ENCODE peak calls at places on chromosomes 3 and 15, in nine cellular contexts. J is astrocyte of the cerebellum, F is nephron progenitor cell, R is DND-41, W is AG04449, T is right lobe of liver, L is astrocyte, U is HCT116, O is GM13976. C is an unnamed sample.
A peak's percentile ranks its signal among the peaks of the same experiment; 100 is the strongest.

GRCh38 chr3:141348848-141349247 is 19.5 kb upstream of the ZBTB38 start:
- DNase-seq in W (no peak), L (no peak), U (no peak), F (no peak), O (no peak), T (no peak), J (no peak), R (no peak), C (no peak)

GRCh38 chr15:52558196-52558595 is 10.6 kb downstream of the ARPP19 start:
- DNase-seq in W (no peak), R (no peak), U (no peak), T (no peak), F (no peak), L (peak; percentile 80), O (no peak), J (peak; percentile 18), C (no peak)

GRCh38 chr3:40827942-40828688 is 303.4 kb downstream of the ZNF621 start:
- DNase-seq in T (no peak), O (no peak), W (no peak), L (no peak), F (no peak), U (no peak), J (no peak), R (no peak), C (no peak)

GRCh38 chr3:39137435-39137936 is 15.9 kb downstream of the CSRNP1 start:
- DNase-seq in J (no peak), R (no peak), T (no peak), U (no peak), L (no peak), F (no peak), O (no peak), W (no peak), C (no peak)

GRCh38 chr3:45659661-45660566 is 29.3 kb upstream of the SACM1L start:
- DNase-seq in F (peak; percentile 75), J (no peak), T (peak; percentile 76), R (peak; percentile 47), O (peak; percentile 53), W (peak; percentile 74), L (peak; percentile 72), U (peak; percentile 41), C (peak; percentile 45)

GRCh38 chr3:36814071-36814717 is 49.8 kb upstream of the DCLK3 start:
- DNase-seq in T (no peak), O (no peak), R (no peak), U (no peak), W (no peak), F (no peak), J (no peak), L (no peak), C (no peak)

GRCh38 chr3:29319262-29319661 is 38.4 kb downstream of the RBMS3 start:
- DNase-seq in L (no peak), T (no peak), U (no peak), J (no peak), W (no peak), O (no peak), R (no peak), F (no peak), C (peak; percentile 6)

GRCh38 chr3:69094467-69095205 is 9.9 kb downstream of the ARL6IP5 start:
- DNase-seq in T (no peak), J (peak; percentile 70), U (no peak), O (no peak), R (no peak), F (no peak), W (no peak), L (peak; percentile 81), C (no peak)

GRCh38 chr3:167716920-167717319 is 17.8 kb downstream of the PDCD10 start:
- DNase-seq in J (no peak), W (no peak), U (no peak), F (no peak), O (no peak), L (no peak), R (no peak), T (no peak), C (no peak)

GRCh38 chr3:7309707-7310106 is 448.8 kb downstream of the GRM7 start:
- DNase-seq in J (peak; percentile 96), W (no peak), F (no peak), R (no peak), U (no peak), T (no peak), L (peak; percentile 97), O (no peak), C (no peak)

GRCh38 chr15:82979726-82980125 is 6.3 kb upstream of the RAMAC start:
- DNase-seq in L (no peak), U (no peak), R (no peak), T (no peak), O (no peak), J (no peak), W (no peak), F (no peak), C (no peak)

GRCh38 chr3:110133971-110134370 is 796.6 kb upstream of the DPPA4 start:
- DNase-seq in F (no peak), R (no peak), L (no peak), T (no peak), U (no peak), W (no peak), J (no peak), O (no peak), C (no peak)

GRCh38 chr15:92655178-92655995 is at the start of gene FAM174B:
- DNase-seq in F (peak; percentile 81), R (no peak), U (no peak), W (no peak), O (peak; percentile 76), T (no peak), J (no peak), L (peak; percentile 39), C (peak; percentile 63)
- TF ChIP-seq CTCF in F (no peak), R (no peak), U (no peak), W (no peak), O (no peak), T (no peak), J (no peak), L (no peak), C (no peak)

GRCh38 chr3:52108302-52109232 is 45.7 kb downstream of the POC1A start:
- DNase-seq in R (no peak), O (no peak), W (no peak), U (no peak), L (no peak), F (no peak), T (no peak), J (no peak), C (no peak)
- TF ChIP-seq CTCF in R (no peak), O (no peak), W (peak; percentile 73), U (no peak), L (no peak), F (no peak), T (no peak), J (no peak), C (no peak)

GRCh38 chr3:94862703-94863102 is 799.8 kb downstream of the NSUN3 start:
- DNase-seq in O (peak; percentile 9), F (no peak), U (no peak), L (no peak), T (no peak), R (no peak), J (peak; percentile 1), W (no peak), C (peak; percentile 12)
- TF ChIP-seq CTCF in O (no peak), F (peak; percentile 50), U (peak; percentile 38), L (peak; percentile 47), T (peak; percentile 38), R (peak; percentile 57), J (peak; percentile 45), W (peak; percentile 26), C (peak; percentile 57)

GRCh38 chr3:154759966-154760365 is 320.2 kb upstream of the MME start:
- DNase-seq in R (no peak), F (no peak), T (no peak), U (no peak), J (no peak), L (no peak), O (no peak), W (no peak), C (no peak)

GRCh38 chr3:154753101-154753500 is 323.1 kb upstream of the GPR149 start:
- DNase-seq in F (no peak), U (no peak), R (no peak), L (no peak), J (no peak), O (no peak), T (no peak), W (no peak), C (no peak)

DNA sequence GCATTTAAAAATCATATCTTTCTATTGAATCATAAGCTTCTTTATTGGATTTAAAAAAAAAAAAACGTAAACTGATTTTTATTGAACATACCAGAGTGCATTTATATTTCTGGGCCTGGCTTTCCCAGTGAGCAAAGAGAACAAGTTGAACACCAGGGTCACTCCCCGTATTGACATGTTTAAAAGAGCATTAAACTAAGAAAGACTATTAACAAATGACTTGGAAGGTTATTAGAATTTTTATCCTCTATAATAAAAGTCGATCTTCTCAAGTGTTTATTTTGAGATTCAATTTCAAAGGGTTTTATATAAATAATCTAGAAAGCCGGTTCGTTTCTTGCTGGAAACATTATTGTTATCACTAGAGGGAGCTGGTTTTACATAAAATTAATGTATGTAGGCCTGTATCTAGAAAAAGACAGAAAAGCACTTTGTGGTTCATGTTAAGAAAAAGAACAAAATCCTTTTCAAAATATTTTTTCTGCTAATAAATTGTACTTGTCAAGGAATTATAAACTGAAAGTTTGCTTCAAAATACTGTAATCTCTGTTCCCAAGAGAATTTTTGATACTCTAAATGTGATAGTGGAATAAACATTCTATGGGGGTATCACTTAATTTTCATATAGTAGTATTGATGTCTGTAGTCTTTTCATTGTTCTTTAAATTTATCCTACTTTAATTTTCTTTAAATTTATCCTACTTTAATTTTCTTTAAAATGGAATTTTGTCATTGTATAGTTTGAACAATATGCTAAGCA is 321.8 kb upstream of the MME start:
- DNase-seq in F (no peak), J (peak; percentile 33), W (no peak), L (peak; percentile 8), T (no peak), R (no peak), O (no peak), U (no peak), C (no peak)
- TF ChIP-seq CTCF in F (peak; percentile 28), J (peak; percentile 30), W (peak; percentile 24), L (peak; percentile 45), T (peak; percentile 19), R (peak; percentile 74), O (peak; percentile 12), U (peak; percentile 35), C (peak; percentile 23)

C was measured in GM10248.